ENCODE peak calls at places on chromosomes 11 and 22, in five cellular contexts. W is lower lobe of right lung, S is PC-3, J is astrocyte of the spinal cord, U is psoas muscle. N is an unnamed sample.

GRCh38 chr11:63667993-63668392 is 3.2 kb downstream of the ATL3 start:
- DNase-seq in W (no peak), S (peak), J (peak), U (no peak), N (peak)

GRCh38 chr11:76560219-76560618 is 110.3 kb downstream of the LRRC32 start:
- DNase-seq in W (no peak), S (peak), J (peak), U (no peak), N (no peak)

GRCh38 chr11:77126861-77127673 is 979 bp upstream of the MYO7A start:
- DNase-seq in W (peak), S (peak), J (peak), U (peak), N (no peak)

GRCh38 chr22:48943567-48944432 is 883.9 kb downstream of the BRD1 start:
- DNase-seq in W (no peak), S (peak), J (no peak), U (no peak), N (no peak)

GRCh38 chr11:44976576-44976975 is 25.9 kb upstream of the TP53I11 start:
- DNase-seq in W (no peak), S (no peak), J (no peak), U (no peak), N (no peak)

GRCh38 chr22:22024440-22024839 is 41.9 kb upstream of the TOP3B start:
- DNase-seq in W (no peak), S (no peak), J (no peak), U (no peak), N (no peak)

GRCh38 chr11:105219269-105219668 is 79.7 kb upstream of the CARD18 start:
- DNase-seq in W (no peak), S (peak), J (no peak), U (no peak), N (no peak)

GRCh38 chr22:48188211-48188845 is 1425.9 kb downstream of the TBC1D22A start:
- DNase-seq in W (no peak), S (peak), J (no peak), U (no peak), N (no peak)

GRCh38 chr22:36010913-36011312 is 17.7 kb downstream of the RBFOX2 start:
- DNase-seq in W (no peak), S (peak), J (peak), U (no peak), N (peak)

GRCh38 chr22:50015451-50016307 is 3.1 kb upstream of the IL17REL start:
- DNase-seq in W (peak), S (no peak), J (no peak), U (no peak), N (no peak)

GRCh38 chr11:7252683-7253213 is 1.0 kb downstream of the SYT9 start:
- DNase-seq in W (peak), S (no peak), J (no peak), U (peak), N (no peak)

GRCh38 chr11:14969922-14970323 is 2.2 kb downstream of the CALCA start:
- DNase-seq in W (no peak), S (peak), J (no peak), U (no peak), N (no peak)

GRCh38 chr11:102197759-102198158 is 87.5 kb downstream of the YAP1 start:
- DNase-seq in W (no peak), S (no peak), J (peak), U (no peak), N (no peak)

GRCh38 chr11:74683941-74684481 is 47.2 kb downstream of the CHRDL2 start:
- DNase-seq in W (peak), S (peak), J (no peak), U (peak), N (no peak)

GRCh38 chr11:61725632-61726280 is 26.7 kb upstream of the MYRF start:
- DNase-seq in W (no peak), S (peak), J (peak), U (no peak), N (no peak)

GRCh38 chr11:121575963-121576290 is 123.2 kb upstream of the SORL1-AS1 start:
- DNase-seq in W (no peak), S (no peak), J (no peak), U (no peak), N (no peak)

GRCh38 chr22:17366329-17366728 is 2.9 kb upstream of the CECR2 start:
- DNase-seq in W (no peak), S (no peak), J (no peak), U (no peak), N (no peak)

GRCh38 chr11:43880640-43881159 is at the start of gene ALKBH3:
- DNase-seq in W (peak), S (peak), J (peak), U (peak), N (peak)
- TF ChIP-seq CTCF in W (no peak), S (no peak), J (no peak), U (peak), N (no peak)

GRCh38 chr11:57763568-57763967 is 2.0 kb downstream of the CTNND1 start:
- DNase-seq in W (no peak), S (peak), J (peak), U (no peak), N (no peak)
- TF ChIP-seq CTCF in W (peak), S (peak), J (peak), U (peak), N (peak)

DNA sequence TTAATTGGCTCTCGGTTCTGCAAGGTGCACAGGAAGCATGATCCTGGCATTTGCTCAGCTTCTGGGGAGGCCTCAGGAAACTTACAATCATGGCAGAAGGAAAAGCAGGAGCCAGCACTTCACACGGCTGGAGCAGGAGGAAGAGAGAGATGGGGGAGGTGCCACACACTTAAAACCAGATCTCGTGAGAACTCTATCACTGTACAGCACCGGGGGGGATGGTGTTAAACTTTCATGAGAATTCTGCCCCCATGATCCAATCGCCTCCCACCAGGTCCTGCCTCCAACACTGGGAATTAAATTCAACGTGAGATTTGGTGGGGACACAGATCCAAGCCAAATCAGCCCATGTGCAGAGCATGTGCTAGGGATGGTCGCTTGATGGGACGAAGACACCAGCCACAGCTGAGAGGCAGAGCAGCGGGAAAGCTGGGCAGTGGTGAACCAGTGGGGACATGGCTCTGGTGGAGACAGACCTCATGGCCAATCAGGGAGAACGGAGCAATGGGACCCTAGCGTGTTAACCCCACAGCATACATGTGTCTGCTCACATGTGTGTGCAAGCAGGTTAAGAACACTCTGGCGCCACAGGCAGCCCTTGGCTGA is 6.2 kb downstream of the TANGO2 start:
- DNase-seq in W (no peak), S (no peak), J (no peak), U (peak), N (no peak)
- TF ChIP-seq CTCF in W (no peak), S (no peak), J (no peak), U (no peak), N (no peak)

DNA sequence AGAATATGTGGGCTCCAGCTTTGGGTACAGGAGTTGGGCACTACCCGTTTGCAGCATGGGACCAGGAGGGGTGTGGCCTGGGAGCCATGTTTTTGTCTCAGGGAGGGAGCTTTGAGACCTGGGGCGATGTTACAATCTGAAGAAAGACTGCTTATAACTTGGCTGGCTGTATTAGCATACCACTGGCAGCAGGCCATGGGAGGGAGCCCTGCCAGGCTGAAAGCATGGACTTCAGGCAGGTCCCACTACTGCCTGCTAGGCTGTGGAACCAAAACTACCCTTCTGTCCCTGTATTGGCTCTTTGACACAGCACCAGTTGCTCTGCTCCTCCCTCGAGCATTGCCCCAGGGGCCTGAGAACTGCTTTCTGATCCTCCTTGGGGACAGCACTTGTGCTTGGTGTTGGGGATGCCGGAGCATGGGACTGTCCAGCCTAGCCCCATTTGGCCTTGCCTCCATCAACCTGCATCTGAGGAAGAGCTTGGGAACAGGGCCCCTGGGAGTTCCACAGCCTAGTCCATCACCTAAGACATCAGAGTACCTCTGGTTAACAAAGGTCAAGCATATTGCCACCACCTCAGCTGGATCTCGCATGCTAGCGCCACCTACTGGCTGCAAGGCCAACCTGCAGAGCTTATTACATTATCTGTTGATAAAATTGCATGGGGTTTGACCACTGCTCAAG is 217.4 kb downstream of the SBF2 start:
- DNase-seq in W (no peak), S (peak), J (peak), U (peak), N (peak)
- TF ChIP-seq CTCF in W (peak), S (peak), J (peak), U (peak), N (peak)

GRCh38 chr11:128484172-128484571 is 103.2 kb downstream of the ETS1 start:
- DNase-seq in W (no peak), S (peak), J (no peak), U (no peak), N (no peak)
- TF ChIP-seq CTCF in W (no peak), S (peak), J (peak), U (no peak), N (no peak)

N was measured in AG09319.